ENCODE peak calls at places on chromosomes 16 and 17, in eight cellular contexts. S, I, B, A, P, G, E and Y are unnamed samples.

GRCh38 chr17:77106874-77107358 is 33.9 kb upstream of the SEC14L1 start:
- DNase-seq in P (no peak), I (no peak), E (no peak), B (no peak), S (no peak), G (no peak), A (no peak), Y (no peak)

GRCh38 chr17:17196776-17197175 is 9.4 kb downstream of the PLD6 start:
- DNase-seq in P (no peak), S (no peak), G (no peak), B (no peak), I (no peak), A (peak), E (no peak), Y (no peak)

GRCh38 chr16:508884-509736 is 18.4 kb upstream of the CAPN15 start:
- DNase-seq in E (no peak), G (no peak), I (no peak), S (no peak), B (no peak), P (peak), A (no peak), Y (no peak)

GRCh38 chr16:67170168-67170947 is at the start of gene NOL3:
- DNase-seq in E (peak), B (no peak), S (peak), I (peak), G (peak), P (no peak), A (peak), Y (peak)

GRCh38 chr17:31722251-31723056 is 136.6 kb downstream of the COPRS start:
- DNase-seq in A (peak), I (no peak), S (no peak), E (no peak), P (no peak), G (no peak), B (no peak), Y (peak)

GRCh38 chr17:72560303-72561247 is 439.8 kb downstream of the SOX9 start:
- DNase-seq in E (no peak), A (peak), G (peak), B (peak), S (peak), P (peak), I (peak), Y (peak)

GRCh38 chr17:81666092-81666341 is 388 bp downstream of the OXLD1 start:
- DNase-seq in E (no peak), P (peak), A (no peak), S (peak), I (no peak), B (no peak), G (no peak), Y (peak)

GRCh38 chr16:23754594-23755483 is at the start of gene CHP2:
- DNase-seq in P (no peak), I (no peak), S (no peak), G (no peak), E (no peak), A (no peak), B (no peak), Y (peak)

GRCh38 chr17:66426397-66427033 is 124.1 kb downstream of the PRKCA start:
- DNase-seq in G (no peak), I (no peak), A (peak), E (no peak), P (peak), B (peak), S (peak), Y (no peak)

GRCh38 chr16:70653809-70654771 is 7.7 kb downstream of the IL34 start:
- DNase-seq in S (peak), A (peak), I (peak), G (peak), E (peak), B (peak), P (peak), Y (peak)

GRCh38 chr17:20989481-20989880 is 53.3 kb downstream of the USP22 start:
- DNase-seq in E (no peak), A (no peak), B (no peak), I (no peak), G (no peak), P (no peak), S (no peak), Y (no peak)

GRCh38 chr17:19726615-19727376 is 10.4 kb upstream of the SLC47A2 start:
- DNase-seq in A (no peak), B (no peak), E (no peak), G (no peak), I (no peak), S (no peak), P (no peak), Y (no peak)

GRCh38 chr17:37259030-37259735 is 116.6 kb upstream of the C17orf78 start:
- DNase-seq in G (no peak), I (no peak), B (no peak), P (no peak), E (no peak), S (no peak), A (peak), Y (no peak)